ENCODE peak calls at places on chromosomes 16 and 17, in seven cellular contexts. N is IMR-90, Z is astrocyte of the spinal cord, Y is AG04449, V is ovary, D is bronchial epithelial cell, X is cardiac fibroblast. L is an unnamed sample.

GRCh38 chr17:64230551-64231408 is 32.3 kb downstream of the TEX2 start:
- DNase-seq in Y (peak), X (peak), V (no peak), D (peak), Z (peak), N (peak), L (peak)

GRCh38 chr17:76009969-76010661 is 9.5 kb downstream of the CDK3 start:
- DNase-seq in Z (no peak), N (no peak), D (no peak), X (no peak), Y (no peak), V (no peak), L (no peak)

GRCh38 chr17:2302740-2303277 is 776 bp downstream of the SMG6 start:
- DNase-seq in X (no peak), V (no peak), N (peak), Z (peak), D (peak), Y (no peak), L (peak)

GRCh38 chr17:73952136-73952497 is 251.4 kb upstream of the RPL38 start:
- DNase-seq in X (no peak), N (no peak), V (no peak), Z (no peak), Y (no peak), D (no peak), L (no peak)

GRCh38 chr17:3960764-3961163 is 3.5 kb downstream of the ATP2A3 start:
- DNase-seq in Z (no peak), V (no peak), D (no peak), Y (no peak), N (peak), X (peak), L (no peak)

GRCh38 chr16:68186877-68187276 is 49.0 kb downstream of the ESRP2 start:
- DNase-seq in D (no peak), X (no peak), V (no peak), N (no peak), Z (no peak), Y (no peak), L (no peak)

GRCh38 chr16:13672196-13672595 is 247.8 kb upstream of the ERCC4 start:
- DNase-seq in V (no peak), Y (no peak), Z (no peak), N (no peak), X (no peak), D (no peak), L (no peak)

GRCh38 chr17:40960144-40960543 is 6.6 kb downstream of the KRT39 start:
- DNase-seq in Z (no peak), D (peak), N (peak), V (no peak), Y (no peak), X (peak), L (no peak)

GRCh38 chr17:28370035-28370743 is at the start of gene VTN:
- DNase-seq in D (no peak), N (peak), Y (no peak), X (no peak), Z (no peak), V (peak), L (peak)

GRCh38 chr16:12231666-12232065 is 255.1 kb downstream of the SNX29 start:
- DNase-seq in Y (peak), N (peak), Z (peak), X (peak), V (no peak), D (peak), L (peak)

GRCh38 chr16:35480988-35481387 is 2021.6 kb downstream of the TP53TG3F start:
- DNase-seq in Y (no peak), X (no peak), D (no peak), Z (no peak), V (no peak), N (no peak), L (no peak)

GRCh38 chr16:27347930-27348685 is 34.3 kb downstream of the IL4R start:
- DNase-seq in Z (no peak), X (no peak), V (no peak), D (no peak), N (no peak), Y (no peak), L (no peak)

GRCh38 chr17:67999291-67999911 is 3.1 kb upstream of the C17orf58 start:
- DNase-seq in V (no peak), D (peak), X (peak), N (peak), Y (no peak), Z (no peak), L (peak)

GRCh38 chr17:15475620-15476354 is 8.4 kb upstream of the CDRT4 start:
- DNase-seq in Z (peak), X (peak), N (peak), D (peak), Y (no peak), V (no peak), L (peak)

GRCh38 chr17:28348979-28349378 is 8.3 kb downstream of the POLDIP2 start:
- DNase-seq in X (no peak), Y (no peak), Z (no peak), N (no peak), D (no peak), V (no peak), L (no peak)

GRCh38 chr16:22232277-22233049 is 26.4 kb downstream of the EEF2K start:
- DNase-seq in N (peak), X (peak), V (no peak), D (peak), Z (peak), Y (no peak), L (peak)

GRCh38 chr17:4003501-4004421 is 39.5 kb upstream of the ATP2A3 start:
- DNase-seq in Z (no peak), X (no peak), Y (no peak), D (no peak), V (no peak), N (no peak), L (peak)

GRCh38 chr16:89020925-89021595 is 44.1 kb upstream of the CBFA2T3 start:
- DNase-seq in X (no peak), V (no peak), D (no peak), Y (no peak), N (no peak), Z (no peak), L (no peak)

GRCh38 chr17:36600477-36600876 is 906 bp upstream of the MRM1 start:
- DNase-seq in N (no peak), X (no peak), V (no peak), Y (no peak), D (no peak), Z (no peak), L (no peak)

GRCh38 chr17:36600936-36601302 is 464 bp upstream of the MRM1 start:
- DNase-seq in Z (no peak), V (no peak), D (no peak), N (no peak), X (no peak), Y (no peak), L (peak)

GRCh38 chr17:36602030-36602737 is 801 bp downstream of the MRM1 start:
- DNase-seq in D (no peak), V (no peak), Y (no peak), Z (no peak), N (peak), X (peak), L (peak)

GRCh38 chr17:36602924-36603384 is 1.6 kb downstream of the MRM1 start:
- DNase-seq in X (peak), V (peak), D (peak), Z (peak), N (peak), Y (no peak), L (peak)

GRCh38 chr17:36601303-36602029 is at the start of gene MRM1:
- DNase-seq in D (peak), N (peak), X (peak), Y (peak), V (peak), Z (peak), L (peak)
- TF ChIP-seq CTCF in D (peak), N (peak), X (peak), Y (peak), V (peak), Z (peak), L (peak)

GRCh38 chr17:81630274-81630673 is 6.6 kb downstream of the NPLOC4 start:
- DNase-seq in D (no peak), N (no peak), V (no peak), Y (no peak), Z (no peak), X (no peak), L (no peak)
- H3K4me3 ChIP-seq in D (no peak), N (no peak), V (no peak), Y (no peak), Z (no peak), X (no peak), L (no peak)

GRCh38 chr17:45244725-45245656 is 16.9 kb downstream of the SPATA32 start:
- DNase-seq in X (no peak), D (no peak), V (no peak), N (no peak), Y (no peak), Z (no peak), L (no peak)
- TF ChIP-seq CTCF in X (no peak), D (no peak), V (no peak), N (no peak), Y (no peak), Z (no peak), L (no peak)

GRCh38 chr16:54325616-54326265 is 39.2 kb upstream of the IRX3 start:
- DNase-seq in V (no peak), N (no peak), Z (no peak), Y (no peak), X (no peak), D (no peak), L (no peak)
- H3K4me3 ChIP-seq in V (no peak), N (no peak), Z (no peak), Y (no peak), X (no peak), D (no peak), L (no peak)

DNA sequence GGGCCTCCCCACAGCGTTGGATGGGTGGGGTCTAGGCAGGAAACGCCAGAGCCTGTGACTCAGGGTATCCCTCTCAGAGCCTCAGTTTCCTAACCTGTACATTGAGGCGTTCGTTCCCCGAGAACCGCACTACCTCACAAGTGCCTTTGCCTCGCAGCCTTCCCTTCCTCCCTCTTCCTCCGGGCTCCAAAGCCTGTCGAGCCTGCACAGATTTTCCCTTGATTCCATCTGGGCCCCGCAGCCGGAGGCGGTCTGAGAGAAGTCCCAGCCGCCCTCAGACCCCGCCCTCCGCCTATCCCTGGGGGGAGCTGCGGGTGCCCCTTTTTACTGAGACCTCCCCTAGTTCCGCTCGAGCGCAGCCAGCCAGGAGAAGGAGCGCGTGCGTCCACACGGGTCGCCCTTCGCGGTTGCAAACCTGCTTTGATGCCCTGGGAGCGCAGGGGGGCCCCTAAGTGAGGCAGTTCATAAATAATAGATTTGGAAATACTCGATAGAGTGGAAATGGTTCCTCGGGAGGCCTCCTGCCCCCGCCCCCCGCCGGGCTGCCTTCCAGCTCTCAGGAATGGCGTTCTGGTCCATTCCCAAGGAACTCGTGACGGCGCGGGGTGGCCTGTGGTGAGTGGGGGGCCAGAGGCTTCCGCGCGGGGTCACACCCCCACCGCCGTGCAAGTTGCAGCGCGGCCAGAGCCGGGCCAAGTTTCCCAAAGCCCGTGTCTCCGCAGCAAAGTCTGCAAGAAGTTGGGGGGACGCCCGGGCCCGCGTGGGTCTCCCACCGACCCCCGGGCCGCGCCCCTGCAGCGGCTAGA is 672 bp downstream of the C16orf74 start:
- DNase-seq in Z (no peak), D (peak), Y (no peak), X (peak), N (peak), V (peak), L (peak)
- TF ChIP-seq CTCF in Z (no peak), D (no peak), Y (peak), X (no peak), N (no peak), V (no peak), L (peak)

DNA sequence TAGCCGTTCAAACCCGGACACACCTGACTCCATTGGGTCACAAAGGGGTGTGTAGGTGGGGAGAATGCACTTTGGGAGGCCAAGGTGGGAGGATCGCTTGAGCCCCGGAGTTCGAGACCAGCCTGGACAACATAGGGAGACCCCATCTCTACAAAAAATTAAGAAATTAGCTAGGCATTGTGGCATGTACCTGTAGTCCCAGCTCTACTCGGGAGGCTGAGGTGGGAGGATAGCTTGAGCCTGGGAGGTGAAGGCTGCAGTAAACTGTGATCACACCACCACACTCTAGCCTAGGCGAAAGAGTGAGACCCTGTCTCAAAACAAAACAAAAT is 942 bp upstream of the PHOSPHO1 start:
- DNase-seq in N (no peak), D (no peak), X (no peak), V (no peak), Z (no peak), Y (no peak), L (no peak)
- H3K4me3 ChIP-seq in N (no peak), D (no peak), X (no peak), V (no peak), Z (no peak), Y (no peak), L (no peak)

DNA sequence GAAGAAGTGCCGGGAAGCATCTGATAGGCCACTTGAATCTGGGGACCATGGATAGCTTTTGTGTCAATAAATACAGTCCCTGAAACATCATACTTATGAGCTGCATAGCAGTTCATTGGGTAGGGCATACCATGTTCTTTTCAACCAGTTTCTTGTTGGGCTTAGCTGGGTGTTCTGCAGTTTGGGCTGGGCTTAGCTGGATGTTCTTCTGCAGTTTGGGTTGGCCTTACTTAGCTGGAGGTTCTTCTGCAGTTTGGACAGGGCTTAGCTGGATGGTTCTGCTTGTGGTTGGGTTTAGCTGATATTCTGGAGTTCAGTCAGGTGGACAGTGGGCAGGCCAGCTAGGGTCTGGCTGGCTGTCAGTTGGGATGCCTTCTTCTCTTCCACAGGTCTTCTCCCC is 52.1 kb downstream of the LCMT1 start:
- DNase-seq in N (no peak), D (no peak), V (no peak), Y (no peak), Z (no peak), X (no peak), L (no peak)
- TF ChIP-seq CTCF in N (no peak), D (no peak), V (no peak), Y (no peak), Z (no peak), X (no peak), L (no peak)

GRCh38 chr17:37148171-37148570 is 199.4 kb downstream of the AATF start:
- DNase-seq in D (no peak), X (no peak), V (no peak), N (no peak), Y (no peak), Z (peak), L (peak)
- H3K4me3 ChIP-seq in D (no peak), X (no peak), V (no peak), N (no peak), Y (no peak), Z (no peak), L (no peak)

GRCh38 chr16:1107141-1107540 is 11.1 kb upstream of the C1QTNF8 start:
- DNase-seq in X (no peak), N (no peak), V (no peak), D (no peak), Z (no peak), Y (no peak), L (no peak)

GRCh38 chr16:1107731-1108130 is 11.7 kb upstream of the C1QTNF8 start:
- DNase-seq in Y (no peak), V (no peak), N (no peak), X (no peak), Z (no peak), D (no peak), L (no peak)

GRCh38 chr16:1106659-1107058 is 10.6 kb upstream of the C1QTNF8 start:
- DNase-seq in D (no peak), Z (no peak), X (no peak), N (no peak), V (peak), Y (no peak), L (no peak)

GRCh38 chr16:1103649-1104005 is 7.6 kb upstream of the C1QTNF8 start:
- DNase-seq in N (no peak), V (no peak), D (no peak), Y (no peak), Z (no peak), X (no peak), L (no peak)

DNA sequence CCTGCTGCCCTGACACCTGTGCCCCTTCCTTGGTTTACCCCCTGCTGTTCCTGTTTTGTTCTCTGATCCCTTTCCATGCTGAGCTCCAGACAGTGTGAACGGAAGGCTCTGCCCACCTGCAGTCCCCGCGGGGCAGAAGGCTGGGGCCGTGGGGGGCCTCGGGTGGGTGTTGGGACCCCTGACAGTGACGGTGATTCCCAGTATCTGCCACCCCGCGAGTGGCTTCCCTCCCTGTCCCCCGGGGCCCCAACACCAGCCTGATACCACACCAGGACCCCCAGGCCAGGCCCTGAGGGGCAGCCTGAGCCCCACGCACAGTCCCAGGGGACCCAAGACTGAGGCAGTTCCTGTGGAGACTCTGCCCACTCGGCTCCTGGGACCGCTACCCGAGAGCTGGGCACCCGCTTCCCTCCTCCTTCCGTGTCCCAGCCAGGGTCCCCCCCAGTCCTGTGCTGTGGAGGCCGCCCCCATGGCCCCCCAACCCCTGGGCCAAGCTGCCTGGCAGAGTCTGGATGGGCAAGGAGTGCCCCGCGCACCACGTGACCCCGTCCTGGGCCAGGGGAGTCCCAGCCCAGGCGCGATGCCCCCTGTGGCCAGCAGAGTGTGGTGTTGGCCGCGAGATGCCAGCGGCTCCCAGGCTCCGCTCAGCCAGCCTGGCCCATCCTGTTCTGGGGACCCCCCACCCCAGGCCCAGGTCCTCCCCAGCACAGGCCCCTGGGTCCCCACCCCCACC is 10.0 kb upstream of the C1QTNF8 start:
- DNase-seq in Y (no peak), D (peak), V (peak), Z (peak), X (peak), N (peak), L (peak)
- TF ChIP-seq CTCF in Y (peak), D (peak), V (peak), Z (peak), X (peak), N (peak), L (peak)

GRCh38 chr17:31273511-31273910 is 23.5 kb downstream of the OMG start:
- DNase-seq in N (no peak), V (no peak), X (no peak), D (no peak), Y (no peak), Z (no peak), L (peak)
- H3K4me3 ChIP-seq in N (no peak), V (no peak), X (no peak), D (no peak), Y (no peak), Z (no peak), L (no peak)